ENCODE peak calls at places on chromosomes 4 and X, in eight cellular contexts. L, F, M, I, Q, V, O and P are unnamed samples.

GRCh38 chr4:103099691-103100392 is at the start of gene BDH2:
- DNase-seq in L (peak), F (peak), M (no peak), I (peak), Q (no peak), V (peak), O (peak), P (peak)

GRCh38 chr4:15906024-15906443 is 32.5 kb downstream of the FGFBP1 start:
- DNase-seq in L (no peak), F (no peak), M (no peak), I (peak), Q (no peak), V (peak), O (no peak), P (no peak)

GRCh38 chr4:143616771-143617170 is 83.7 kb downstream of the FREM3 start:
- DNase-seq in L (no peak), F (no peak), M (no peak), I (peak), Q (no peak), V (peak), O (peak), P (peak)

GRCh38 chrX:119041175-119041574 is 31.6 kb upstream of the CT47C1 start:
- DNase-seq in L (no peak), F (peak), M (no peak), I (peak), Q (no peak), V (peak), O (peak), P (no peak)

GRCh38 chrX:8749697-8750096 is 17.8 kb upstream of the ANOS1 start:
- DNase-seq in L (no peak), F (no peak), M (no peak), I (no peak), Q (no peak), V (no peak), O (no peak), P (no peak)

GRCh38 chrX:129529685-129530281 is 6.5 kb upstream of the SMARCA1 start:
- DNase-seq in L (no peak), F (no peak), M (no peak), I (no peak), Q (no peak), V (peak), O (no peak), P (no peak)

GRCh38 chrX:68490644-68491043 is 8.2 kb upstream of the YIPF6 start:
- DNase-seq in L (peak), F (no peak), M (no peak), I (peak), Q (no peak), V (peak), O (peak), P (no peak)

GRCh38 chr4:114082348-114082747 is 102.9 kb upstream of the ARSJ start:
- DNase-seq in L (no peak), F (no peak), M (no peak), I (no peak), Q (no peak), V (no peak), O (no peak), P (no peak)

GRCh38 chrX:108396986-108397385 is 41.2 kb downstream of the COL4A6 start:
- DNase-seq in L (no peak), F (no peak), M (no peak), I (no peak), Q (no peak), V (peak), O (no peak), P (no peak)

GRCh38 chr4:184364100-184364921 is 110.0 kb downstream of the IRF2 start:
- DNase-seq in L (no peak), F (no peak), M (no peak), I (no peak), Q (no peak), V (no peak), O (no peak), P (no peak)

GRCh38 chrX:31166832-31167231 is 95.0 kb upstream of the FTHL17 start:
- DNase-seq in L (no peak), F (no peak), M (no peak), I (no peak), Q (no peak), V (no peak), O (no peak), P (no peak)

GRCh38 chrX:63686878-63687714 is 97.9 kb downstream of the ARHGEF9 start:
- DNase-seq in L (peak), F (no peak), M (no peak), I (peak), Q (no peak), V (peak), O (peak), P (peak)

GRCh38 chr4:6327220-6327917 is 57.7 kb downstream of the WFS1 start:
- DNase-seq in L (peak), F (peak), M (peak), I (peak), Q (peak), V (peak), O (peak), P (peak)

GRCh38 chr4:153987291-153987690 is 198.4 kb upstream of the SFRP2 start:
- DNase-seq in L (no peak), F (no peak), M (no peak), I (no peak), Q (no peak), V (peak), O (peak), P (no peak)

GRCh38 chr4:186204103-186204559 is 12.8 kb downstream of the CYP4V2 start:
- DNase-seq in L (no peak), F (no peak), M (peak), I (no peak), Q (no peak), V (no peak), O (peak), P (no peak)

GRCh38 chr4:26344901-26345300 is 24.1 kb downstream of the RBPJ start:
- DNase-seq in L (no peak), F (no peak), M (no peak), I (no peak), Q (no peak), V (no peak), O (no peak), P (no peak)

GRCh38 chrX:10628906-10629305 is 8.5 kb upstream of the MID1 start:
- DNase-seq in L (no peak), F (no peak), M (no peak), I (no peak), Q (no peak), V (peak), O (no peak), P (no peak)

GRCh38 chr4:17781072-17781830 is at the start of gene FAM184B:
- DNase-seq in L (peak), F (no peak), M (no peak), I (peak), Q (no peak), V (no peak), O (no peak), P (no peak)

GRCh38 chr4:21645776-21646175 is 302.8 kb downstream of the KCNIP4 start:
- DNase-seq in L (no peak), F (no peak), M (no peak), I (no peak), Q (no peak), V (no peak), O (no peak), P (no peak)

GRCh38 chr4:10879411-10880110 is 195.0 kb upstream of the CLNK start:
- DNase-seq in L (no peak), F (no peak), M (no peak), I (no peak), Q (no peak), V (peak), O (peak), P (no peak)

GRCh38 chr4:187432310-187432709 is 563.3 kb upstream of the ZFP42 start:
- DNase-seq in L (no peak), F (no peak), M (no peak), I (no peak), Q (no peak), V (no peak), O (no peak), P (no peak)

GRCh38 chr4:9971711-9972110 is 49.6 kb downstream of the SLC2A9 start:
- DNase-seq in L (no peak), F (no peak), M (no peak), I (no peak), Q (no peak), V (no peak), O (no peak), P (no peak)

GRCh38 chrX:148535639-148536038 is 35.2 kb downstream of the AFF2 start:
- DNase-seq in L (no peak), F (no peak), M (no peak), I (no peak), Q (no peak), V (no peak), O (no peak), P (no peak)

GRCh38 chr4:99300934-99301333 is 10.1 kb upstream of the ADH1A start:
- DNase-seq in L (no peak), F (peak), M (no peak), I (peak), Q (peak), V (peak), O (peak), P (no peak)

GRCh38 chrX:8653956-8654355 is 78.0 kb downstream of the ANOS1 start:
- DNase-seq in L (no peak), F (no peak), M (no peak), I (no peak), Q (peak), V (peak), O (no peak), P (no peak)

GRCh38 chr4:168095776-168096443 is 3.6 kb downstream of the ANXA10 start:
- DNase-seq in L (no peak), F (no peak), M (no peak), I (no peak), Q (no peak), V (peak), O (peak), P (no peak)

DNA sequence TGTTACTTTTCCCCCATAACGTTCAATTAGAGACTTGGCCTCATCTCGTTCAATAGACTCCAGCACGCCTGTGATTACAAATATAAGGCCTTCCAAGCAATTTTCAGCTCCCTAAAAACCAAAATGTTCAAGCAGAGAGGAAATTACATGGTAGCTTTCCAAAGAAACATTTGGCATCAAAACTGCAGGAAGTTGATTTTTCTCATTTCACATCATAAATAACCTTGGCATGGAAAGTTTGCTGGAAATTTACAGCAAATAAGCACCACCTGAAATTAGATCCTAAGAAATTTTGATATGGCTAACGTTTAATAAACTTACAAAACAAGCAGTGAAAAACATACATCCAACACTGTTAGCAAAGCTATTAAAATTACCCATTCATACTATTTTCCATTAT is 53.3 kb downstream of the RFC1 start:
- DNase-seq in L (no peak), F (no peak), M (no peak), I (no peak), Q (no peak), V (no peak), O (no peak), P (no peak)
- TF ChIP-seq CTCF in L (no peak), F (no peak), M (no peak), I (no peak), Q (no peak), V (no peak), O (no peak), P (no peak)

DNA sequence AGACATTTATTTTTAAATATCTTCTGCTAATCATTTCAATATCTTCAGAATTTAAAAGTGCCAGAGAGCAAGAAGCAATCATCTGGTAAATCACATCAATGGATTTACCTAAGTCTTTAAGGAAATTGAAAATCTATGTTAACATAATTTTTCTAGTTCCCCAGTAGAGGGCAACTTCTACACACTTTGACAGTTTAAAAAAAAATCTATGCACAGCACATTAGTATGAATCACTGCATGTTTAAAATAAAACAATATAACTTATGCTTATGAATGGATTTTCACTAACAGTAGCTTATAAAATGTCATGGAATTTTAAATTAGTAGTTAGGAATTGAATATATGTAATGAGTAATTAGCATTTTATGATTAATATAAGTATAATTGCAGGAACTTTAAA is 126.5 kb downstream of the REELD1 start:
- DNase-seq in L (no peak), F (no peak), M (no peak), I (no peak), Q (no peak), V (peak), O (no peak), P (peak)
- TF ChIP-seq CTCF in L (peak), F (peak), M (peak), I (no peak), Q (no peak), V (no peak), O (peak), P (peak)

GRCh38 chr4:151951727-151952078 is 190.9 kb upstream of the GATB start:
- DNase-seq in L (no peak), F (no peak), M (no peak), I (no peak), Q (no peak), V (no peak), O (no peak), P (no peak)
- TF ChIP-seq CTCF in L (no peak), F (no peak), M (no peak), I (no peak), Q (no peak), V (no peak), O (no peak), P (no peak)

DNA sequence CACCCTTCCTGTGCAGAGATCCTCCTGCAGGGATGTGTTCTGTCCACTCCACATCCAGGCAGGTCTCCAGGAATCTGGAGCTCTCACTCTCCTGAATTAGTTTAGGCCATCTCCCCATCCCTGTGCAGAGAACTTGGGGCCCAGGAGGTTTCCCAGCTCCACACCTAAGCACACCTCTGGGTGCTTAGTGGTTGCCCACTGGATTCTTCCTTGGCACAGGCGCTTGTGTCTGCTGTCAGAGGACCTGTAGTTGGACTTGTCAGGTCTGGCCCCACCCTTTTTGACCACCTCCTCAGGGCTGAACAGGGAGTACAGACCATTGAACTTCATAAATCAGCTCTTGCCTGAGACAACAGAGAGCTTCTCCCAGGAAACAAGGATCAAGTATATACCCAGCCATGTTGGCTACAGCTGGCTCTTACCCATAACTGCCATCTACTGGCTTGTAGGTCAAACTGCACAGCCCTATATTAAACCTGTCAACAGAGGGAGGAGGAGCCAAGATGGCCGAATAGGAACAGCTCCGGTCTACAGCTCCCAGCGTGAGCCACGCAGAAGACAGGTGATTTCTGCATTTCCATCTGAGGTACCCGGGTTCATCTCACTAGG is 275.5 kb downstream of the PPARGC1A start:
- DNase-seq in L (no peak), F (no peak), M (no peak), I (peak), Q (no peak), V (peak), O (no peak), P (no peak)
- TF ChIP-seq CTCF in L (no peak), F (no peak), M (no peak), I (no peak), Q (no peak), V (peak), O (peak), P (peak)

GRCh38 chr4:139617702-139618490 is 47.7 kb upstream of the MGST2 start:
- DNase-seq in L (no peak), F (no peak), M (no peak), I (no peak), Q (no peak), V (no peak), O (no peak), P (no peak)
- TF ChIP-seq CTCF in L (peak), F (no peak), M (no peak), I (no peak), Q (peak), V (no peak), O (peak), P (no peak)

GRCh38 chrX:55011294-55011693 is 11.1 kb downstream of the APEX2 start:
- DNase-seq in L (no peak), F (no peak), M (no peak), I (no peak), Q (no peak), V (no peak), O (no peak), P (no peak)
- TF ChIP-seq CTCF in L (peak), F (no peak), M (peak), I (no peak), Q (no peak), V (peak), O (peak), P (peak)

DNA sequence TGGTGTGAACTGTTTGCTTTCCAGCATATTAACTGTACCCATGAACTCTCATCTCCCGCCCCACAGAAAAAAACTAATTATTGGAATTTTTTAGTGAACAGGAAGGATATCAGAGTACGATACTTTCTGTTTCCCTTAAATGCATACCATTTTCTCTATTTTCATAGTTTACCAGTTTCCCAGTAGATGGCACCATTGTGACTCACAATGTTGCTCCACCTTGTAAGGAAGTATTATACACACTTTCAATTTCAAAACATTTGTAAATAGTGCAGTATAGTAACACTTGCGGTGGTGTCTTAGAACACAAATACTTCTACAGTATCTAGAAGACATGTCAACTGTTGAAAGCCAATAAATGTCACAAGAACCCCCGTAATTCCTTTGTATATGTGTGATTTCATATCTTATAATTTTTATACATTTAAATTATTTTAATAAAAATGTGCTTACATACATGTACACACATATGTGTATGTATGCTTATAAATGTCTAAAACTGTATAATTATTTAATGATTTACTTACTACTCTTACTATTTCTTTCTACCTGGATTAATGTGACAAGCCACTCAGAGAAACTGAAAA is 167.3 kb downstream of the SLIT2 start:
- DNase-seq in L (no peak), F (no peak), M (no peak), I (no peak), Q (no peak), V (peak), O (peak), P (peak)
- TF ChIP-seq CTCF in L (peak), F (peak), M (peak), I (peak), Q (peak), V (peak), O (peak), P (peak)

GRCh38 chr4:124227979-124228378 is 484.6 kb downstream of the ANKRD50 start:
- DNase-seq in L (no peak), F (no peak), M (no peak), I (no peak), Q (no peak), V (no peak), O (no peak), P (no peak)

GRCh38 chr4:124234771-124235170 is 477.8 kb downstream of the ANKRD50 start:
- DNase-seq in L (no peak), F (no peak), M (no peak), I (no peak), Q (no peak), V (no peak), O (no peak), P (no peak)

GRCh38 chr4:124230268-124230667 is 482.3 kb downstream of the ANKRD50 start:
- DNase-seq in L (no peak), F (no peak), M (no peak), I (no peak), Q (no peak), V (no peak), O (no peak), P (no peak)
- TF ChIP-seq CTCF in L (no peak), F (no peak), M (no peak), I (no peak), Q (no peak), V (no peak), O (no peak), P (no peak)

GRCh38 chr4:12729384-12729783 is 754.8 kb downstream of the RAB28 start:
- DNase-seq in L (no peak), F (no peak), M (no peak), I (no peak), Q (no peak), V (peak), O (no peak), P (peak)
- TF ChIP-seq CTCF in L (peak), F (peak), M (peak), I (no peak), Q (no peak), V (peak), O (peak), P (peak)